ENCODE peak calls at places on chromosomes 16 and 17, in seven cellular contexts. N, F, P, E, U, O and C are unnamed samples.

GRCh38 chr17:6374761-6375312 is 60.1 kb downstream of the AIPL1 start:
- DNase-seq in O (no peak), F (no peak), E (no peak), N (peak; percentile 61), U (no peak), P (no peak), C (no peak)

GRCh38 chr17:73532441-73532901 is 111.8 kb downstream of the SDK2 start:
- DNase-seq in U (no peak), N (no peak), E (no peak), O (no peak), P (no peak), F (no peak), C (no peak)

GRCh38 chr16:1534021-1535020 is 855 bp downstream of the TMEM204 start:
- DNase-seq in O (no peak), E (no peak), F (no peak), P (no peak), U (no peak), N (no peak), C (no peak)

GRCh38 chr16:27708651-27709050 is 158.7 kb downstream of the KATNIP start:
- DNase-seq in U (no peak), O (no peak), E (no peak), F (no peak), P (no peak), N (no peak), C (no peak)

GRCh38 chr17:52383493-52384100 is 225.1 kb upstream of the CA10 start:
- DNase-seq in O (no peak), U (peak; percentile 66), N (peak; percentile 91), P (no peak), F (peak; percentile 54), E (no peak), C (no peak)

GRCh38 chr16:54033747-54034146 is 252.8 kb downstream of the IRX3 start:
- DNase-seq in P (no peak), E (no peak), F (no peak), U (no peak), O (no peak), N (no peak), C (no peak)

GRCh38 chr17:21297597-21297996 is 13.1 kb downstream of the MAP2K3 start:
- DNase-seq in P (no peak), E (no peak), O (no peak), N (peak; percentile 36), F (no peak), U (no peak), C (no peak)

GRCh38 chr16:17526956-17527355 is 56.2 kb upstream of the XYLT1 start:
- DNase-seq in P (no peak), N (no peak), F (no peak), O (no peak), E (no peak), U (no peak), C (no peak)

GRCh38 chr16:72013888-72014538 is 5.5 kb downstream of the DHODH start:
- DNase-seq in U (no peak), P (no peak), O (no peak), N (no peak), F (no peak), E (no peak), C (no peak)

GRCh38 chr16:88383401-88384221 is 852 bp downstream of the ZNF469 start:
- DNase-seq in U (peak; percentile 56), E (peak; percentile 53), O (peak; percentile 27), F (no peak), P (no peak), N (peak; percentile 39), C (no peak)

GRCh38 chr17:330993-331701 is 21.5 kb downstream of the RPH3AL start:
- DNase-seq in F (no peak), O (no peak), E (no peak), N (no peak), U (no peak), P (no peak), C (no peak)

GRCh38 chr16:23863511-23864422 is 28.0 kb downstream of the PRKCB start:
- DNase-seq in N (no peak), U (no peak), E (no peak), O (no peak), F (no peak), P (no peak), C (no peak)

GRCh38 chr17:82107341-82107860 is 9.4 kb upstream of the FASN start:
- DNase-seq in F (no peak), P (no peak), U (peak; percentile 22), O (no peak), E (no peak), N (peak; percentile 44), C (no peak)

GRCh38 chr17:79870540-79870939 is 31.3 kb upstream of the CBX4 start:
- DNase-seq in E (peak; percentile 44), F (no peak), P (no peak), U (no peak), N (no peak), O (no peak), C (no peak)

GRCh38 chr17:29883497-29883896 is 46.5 kb downstream of the SSH2 start:
- DNase-seq in P (no peak), N (no peak), O (no peak), F (no peak), U (no peak), E (no peak), C (no peak)

GRCh38 chr17:65583921-65584603 is 22.6 kb upstream of the AXIN2 start:
- DNase-seq in F (no peak), N (no peak), P (no peak), E (no peak), O (no peak), U (no peak), C (no peak)

GRCh38 chr16:10868562-10869469 is 8.2 kb upstream of the CIITA start:
- DNase-seq in N (no peak), U (no peak), P (no peak), E (peak; percentile 78), F (peak; percentile 48), O (no peak), C (no peak)

GRCh38 chr16:8517280-8517679 is 73.0 kb downstream of the TMEM114 start:
- DNase-seq in O (no peak), N (no peak), U (no peak), F (no peak), E (no peak), P (no peak), C (no peak)

GRCh38 chr16:89343501-89344291 is 126.2 kb downstream of the ZNF778 start:
- DNase-seq in O (no peak), P (no peak), N (no peak), E (peak; percentile 22), F (no peak), U (no peak), C (no peak)

GRCh38 chr17:21079196-21079595 is 36.4 kb upstream of the USP22 start:
- DNase-seq in F (no peak), U (no peak), N (no peak), O (no peak), E (no peak), P (no peak), C (no peak)

GRCh38 chr17:66306413-66306812 is 4.0 kb downstream of the PRKCA start:
- DNase-seq in O (no peak), U (no peak), P (no peak), E (no peak), N (no peak), F (no peak), C (no peak)

GRCh38 chr17:82985973-82986372 is 93.4 kb upstream of the METRNL start:
- DNase-seq in F (no peak), O (no peak), P (no peak), E (peak; percentile 51), N (peak; percentile 58), U (no peak), C (peak; percentile 24)

GRCh38 chr17:72545756-72546155 is 424.9 kb downstream of the SOX9 start:
- DNase-seq in N (no peak), E (no peak), F (no peak), O (no peak), P (no peak), U (no peak), C (no peak)

DNA sequence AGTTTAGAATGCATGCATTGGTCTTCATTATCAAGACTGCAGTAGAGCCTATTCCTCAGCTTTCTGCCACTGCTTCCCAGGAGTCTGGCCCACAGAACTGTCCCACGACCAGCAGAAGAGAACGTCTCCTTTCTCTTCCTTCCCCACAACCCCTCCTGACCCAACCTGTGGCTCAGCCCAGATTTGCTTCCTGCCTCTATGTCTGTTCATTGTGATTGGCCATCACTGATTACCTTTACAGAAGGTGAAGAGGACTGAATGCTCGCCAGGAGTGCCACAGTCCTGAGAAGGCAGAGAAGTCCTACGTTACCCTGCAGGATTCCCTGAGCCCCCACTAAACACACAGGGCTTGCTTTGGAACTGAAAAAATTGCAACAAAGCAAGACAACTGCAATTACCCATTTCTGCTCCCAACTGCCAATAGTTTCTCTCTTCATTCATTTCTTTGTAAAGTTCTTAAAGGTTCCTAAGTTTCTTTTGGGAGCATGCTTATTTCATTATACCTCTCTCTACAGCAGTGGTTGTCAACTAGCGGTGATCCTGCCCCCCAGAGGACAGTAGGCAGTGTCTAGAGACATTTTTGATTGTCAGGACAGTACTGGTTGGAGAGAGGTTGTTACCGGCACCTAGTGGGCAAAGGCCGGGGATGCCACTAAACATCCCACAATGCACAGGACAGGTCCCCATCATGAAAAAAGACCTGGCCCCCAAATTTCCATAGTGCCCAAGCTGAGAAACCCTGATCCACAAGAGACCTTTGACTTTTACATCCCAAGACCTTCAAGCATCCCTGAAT is 4.5 kb upstream of the NAT9 start:
- DNase-seq in P (no peak), U (no peak), O (no peak), F (no peak), E (no peak), N (peak; percentile 75), C (no peak)
- TF ChIP-seq CTCF in P (no peak), U (no peak), O (no peak), F (peak; percentile 18), E (peak; percentile 27), N (peak; percentile 67), C (peak; percentile 34)

GRCh38 chr16:49382916-49383315 is 9.3 kb downstream of the C16orf78 start:
- DNase-seq in O (no peak), P (no peak), E (no peak), U (no peak), F (no peak), N (peak; percentile 77), C (no peak)
- TF ChIP-seq CTCF in O (no peak), P (no peak), E (no peak), U (peak; percentile 22), F (no peak), N (peak; percentile 61), C (no peak)

GRCh38 chr16:84574191-84574590 is 43.7 kb downstream of the COTL1 start:
- DNase-seq in O (no peak), E (no peak), U (no peak), N (peak; percentile 39), F (no peak), P (no peak), C (no peak)
- TF ChIP-seq CTCF in O (no peak), E (no peak), U (no peak), N (no peak), F (no peak), P (no peak), C (peak; percentile 6)

DNA sequence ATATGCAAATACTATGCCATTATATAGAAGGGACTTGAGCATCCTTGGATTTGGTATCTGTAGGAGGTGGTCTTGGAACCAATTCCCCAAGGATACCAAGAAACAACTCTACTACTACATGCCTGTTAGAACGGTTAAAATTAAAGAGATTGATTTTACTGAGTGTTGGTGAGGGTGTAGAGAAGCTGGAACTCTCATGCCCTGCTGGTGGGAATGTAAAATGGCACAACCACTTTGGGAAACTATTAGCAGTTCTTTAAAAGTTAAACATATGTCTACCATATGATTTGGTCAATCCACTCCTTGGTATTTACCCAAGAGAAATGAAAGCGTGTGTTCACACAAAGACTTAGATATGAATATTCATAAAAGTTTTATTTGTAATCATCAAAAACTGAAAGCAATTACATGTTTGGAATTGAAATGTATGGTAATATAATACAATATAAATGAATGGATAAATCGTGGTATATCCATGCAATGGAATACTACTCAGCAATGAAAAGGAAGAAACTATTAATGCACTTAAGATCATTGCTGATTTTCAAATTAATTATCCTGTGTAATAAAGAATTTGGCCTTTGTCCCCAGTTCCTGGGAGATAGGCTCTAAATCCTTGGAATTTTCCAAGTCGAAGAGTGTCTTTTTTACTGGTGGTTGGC is 7.8 kb downstream of the MFSD6L start:
- DNase-seq in O (no peak), U (no peak), E (no peak), N (no peak), F (no peak), P (no peak), C (no peak)
- TF ChIP-seq CTCF in O (no peak), U (no peak), E (no peak), N (peak; percentile 58), F (no peak), P (no peak), C (no peak)